ENCODE peak calls at places on chromosomes 13 and 19, in five cellular contexts. One of them, this sample, is unnamed.

GRCh38 chr19:40191836-40192646 is 815 bp downstream of the MAP3K10 start:
- DNase-seq in Caco-2: no peak
- DNase-seq in AG10803: peak
- DNase-seq in breast epithelium: no peak
- DNase-seq in esophagus squamous epithelium: no peak
- DNase-seq in this sample: peak

GRCh38 chr13:45413826-45414312 is 4.3 kb downstream of the SLC25A30 start:
- DNase-seq in Caco-2: no peak
- DNase-seq in AG10803: no peak
- DNase-seq in breast epithelium: no peak
- DNase-seq in esophagus squamous epithelium: no peak
- DNase-seq in this sample: no peak

GRCh38 chr13:97434417-97435296 is 688 bp downstream of the RAP2A start:
- DNase-seq in Caco-2: peak
- DNase-seq in AG10803: no peak
- DNase-seq in breast epithelium: peak
- DNase-seq in esophagus squamous epithelium: peak
- DNase-seq in this sample: peak

GRCh38 chr13:51644649-51645048 is 60.4 kb downstream of the WDFY2 start:
- DNase-seq in Caco-2: no peak
- DNase-seq in AG10803: peak
- DNase-seq in breast epithelium: no peak
- DNase-seq in esophagus squamous epithelium: no peak
- DNase-seq in this sample: no peak

GRCh38 chr19:43474986-43475705 is 9.7 kb upstream of the LYPD3 start:
- DNase-seq in Caco-2: peak
- DNase-seq in AG10803: peak
- DNase-seq in breast epithelium: peak
- DNase-seq in esophagus squamous epithelium: peak
- DNase-seq in this sample: peak

GRCh38 chr13:113724780-113725315 is 34.2 kb upstream of the TMEM255B start:
- DNase-seq in Caco-2: peak
- DNase-seq in AG10803: peak
- DNase-seq in breast epithelium: peak
- DNase-seq in esophagus squamous epithelium: peak
- DNase-seq in this sample: peak

GRCh38 chr13:67229438-67230242 is 496 bp downstream of the PCDH9 start:
- DNase-seq in Caco-2: no peak
- DNase-seq in AG10803: no peak
- DNase-seq in breast epithelium: no peak
- DNase-seq in esophagus squamous epithelium: no peak
- DNase-seq in this sample: no peak

GRCh38 chr19:2847507-2847906 is 6.2 kb downstream of the ZNF555 start:
- DNase-seq in Caco-2: no peak
- DNase-seq in AG10803: no peak
- DNase-seq in breast epithelium: no peak
- DNase-seq in esophagus squamous epithelium: no peak
- DNase-seq in this sample: no peak

GRCh38 chr13:48636550-48636949 is 17.2 kb upstream of the CYSLTR2 start:
- DNase-seq in Caco-2: no peak
- DNase-seq in AG10803: peak
- DNase-seq in breast epithelium: no peak
- DNase-seq in esophagus squamous epithelium: no peak
- DNase-seq in this sample: no peak

GRCh38 chr19:35736913-35737886 is 5.1 kb downstream of the IGFLR1 start:
- DNase-seq in Caco-2: no peak
- DNase-seq in AG10803: no peak
- DNase-seq in breast epithelium: no peak
- DNase-seq in esophagus squamous epithelium: no peak
- DNase-seq in this sample: no peak
- TF ChIP-seq CTCF in Caco-2: no peak
- TF ChIP-seq CTCF in AG10803: no peak
- TF ChIP-seq CTCF in breast epithelium: no peak
- TF ChIP-seq CTCF in esophagus squamous epithelium: peak
- TF ChIP-seq CTCF in this sample: no peak

DNA sequence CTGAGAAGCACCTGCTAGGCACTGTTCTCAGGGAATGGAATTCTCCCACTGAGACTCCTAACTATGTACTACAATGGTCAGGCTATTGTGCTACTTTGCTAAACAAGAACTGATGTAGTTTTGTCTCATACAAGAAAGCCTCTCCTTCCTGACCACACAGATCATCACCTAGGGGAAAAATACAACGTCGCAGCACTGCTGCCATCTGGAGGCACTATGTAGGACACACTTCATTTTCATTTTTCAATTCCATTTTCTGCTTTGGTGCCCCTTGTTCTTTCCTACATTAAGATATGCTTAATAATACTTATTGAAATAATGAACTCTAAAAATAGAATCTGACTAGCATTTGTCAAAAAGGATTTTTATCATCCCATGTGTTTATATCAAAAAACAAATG is 21.1 kb downstream of the PROSER1 start:
- DNase-seq in Caco-2: no peak
- DNase-seq in AG10803: peak
- DNase-seq in breast epithelium: no peak
- DNase-seq in esophagus squamous epithelium: no peak
- DNase-seq in this sample: no peak
- TF ChIP-seq CTCF in Caco-2: peak
- TF ChIP-seq CTCF in AG10803: peak
- TF ChIP-seq CTCF in breast epithelium: no peak
- TF ChIP-seq CTCF in esophagus squamous epithelium: peak
- TF ChIP-seq CTCF in this sample: no peak

GRCh38 chr13:91185294-91185863 is 162.1 kb upstream of the MIR17HG start:
- DNase-seq in Caco-2: no peak
- DNase-seq in AG10803: no peak
- DNase-seq in breast epithelium: no peak
- DNase-seq in esophagus squamous epithelium: no peak
- DNase-seq in this sample: no peak
- TF ChIP-seq CTCF in Caco-2: peak
- TF ChIP-seq CTCF in AG10803: peak
- TF ChIP-seq CTCF in breast epithelium: no peak
- TF ChIP-seq CTCF in esophagus squamous epithelium: peak
- TF ChIP-seq CTCF in this sample: no peak

DNA sequence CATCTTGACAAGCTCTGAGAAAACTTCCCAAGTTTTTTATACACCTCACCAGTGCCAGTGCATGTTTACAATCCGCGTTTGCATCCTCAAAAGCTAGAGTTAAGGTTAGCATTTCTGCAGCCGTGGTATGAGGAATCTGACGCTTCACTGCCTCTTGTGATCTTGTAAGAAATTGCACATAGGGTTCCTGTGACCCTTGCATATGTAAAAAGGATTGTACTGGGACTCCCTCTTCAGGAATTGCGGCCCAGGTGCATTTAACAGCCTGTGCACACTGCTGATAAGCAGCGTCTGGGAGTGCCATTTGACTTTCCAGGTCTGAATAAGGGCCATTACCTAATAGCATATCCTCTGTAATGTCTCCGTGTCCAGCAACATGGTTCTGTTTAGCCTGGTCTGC is 15.3 kb downstream of the FPR3 start:
- DNase-seq in Caco-2: peak
- DNase-seq in AG10803: peak
- DNase-seq in breast epithelium: no peak
- DNase-seq in esophagus squamous epithelium: no peak
- DNase-seq in this sample: no peak
- TF ChIP-seq CTCF in Caco-2: peak
- TF ChIP-seq CTCF in AG10803: peak
- TF ChIP-seq CTCF in breast epithelium: no peak
- TF ChIP-seq CTCF in esophagus squamous epithelium: no peak
- TF ChIP-seq CTCF in this sample: no peak

DNA sequence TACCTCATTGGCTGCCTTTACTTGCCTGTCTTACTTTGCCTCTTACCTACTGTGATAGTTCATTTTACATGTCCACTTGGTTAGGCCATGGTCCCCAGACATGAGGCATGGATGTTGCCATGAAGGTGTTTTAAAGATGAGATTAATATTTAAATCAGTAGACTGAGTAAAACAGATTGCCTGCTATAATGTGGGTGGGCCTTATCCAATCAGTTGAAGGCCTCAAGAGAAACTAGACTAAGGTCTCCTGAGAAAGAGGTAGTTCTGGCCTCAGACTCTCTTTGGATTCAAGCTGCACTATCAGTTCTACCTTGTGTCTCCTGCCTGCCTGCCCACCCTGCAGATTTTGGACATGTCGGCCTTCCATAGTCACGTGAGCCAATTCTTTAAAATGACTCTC is 26.1 kb downstream of the ADGRE3 start:
- DNase-seq in Caco-2: no peak
- DNase-seq in AG10803: no peak
- DNase-seq in breast epithelium: no peak
- DNase-seq in esophagus squamous epithelium: no peak
- DNase-seq in this sample: no peak
- TF ChIP-seq CTCF in Caco-2: no peak
- TF ChIP-seq CTCF in AG10803: no peak
- TF ChIP-seq CTCF in breast epithelium: no peak
- TF ChIP-seq CTCF in esophagus squamous epithelium: no peak
- TF ChIP-seq CTCF in this sample: no peak

GRCh38 chr13:53821632-53822031 is 793.0 kb downstream of the OLFM4 start:
- DNase-seq in Caco-2: no peak
- DNase-seq in AG10803: no peak
- DNase-seq in breast epithelium: no peak
- DNase-seq in esophagus squamous epithelium: no peak
- DNase-seq in this sample: no peak
- TF ChIP-seq CTCF in Caco-2: no peak
- TF ChIP-seq CTCF in AG10803: no peak
- TF ChIP-seq CTCF in breast epithelium: no peak
- TF ChIP-seq CTCF in esophagus squamous epithelium: no peak
- TF ChIP-seq CTCF in this sample: no peak

DNA sequence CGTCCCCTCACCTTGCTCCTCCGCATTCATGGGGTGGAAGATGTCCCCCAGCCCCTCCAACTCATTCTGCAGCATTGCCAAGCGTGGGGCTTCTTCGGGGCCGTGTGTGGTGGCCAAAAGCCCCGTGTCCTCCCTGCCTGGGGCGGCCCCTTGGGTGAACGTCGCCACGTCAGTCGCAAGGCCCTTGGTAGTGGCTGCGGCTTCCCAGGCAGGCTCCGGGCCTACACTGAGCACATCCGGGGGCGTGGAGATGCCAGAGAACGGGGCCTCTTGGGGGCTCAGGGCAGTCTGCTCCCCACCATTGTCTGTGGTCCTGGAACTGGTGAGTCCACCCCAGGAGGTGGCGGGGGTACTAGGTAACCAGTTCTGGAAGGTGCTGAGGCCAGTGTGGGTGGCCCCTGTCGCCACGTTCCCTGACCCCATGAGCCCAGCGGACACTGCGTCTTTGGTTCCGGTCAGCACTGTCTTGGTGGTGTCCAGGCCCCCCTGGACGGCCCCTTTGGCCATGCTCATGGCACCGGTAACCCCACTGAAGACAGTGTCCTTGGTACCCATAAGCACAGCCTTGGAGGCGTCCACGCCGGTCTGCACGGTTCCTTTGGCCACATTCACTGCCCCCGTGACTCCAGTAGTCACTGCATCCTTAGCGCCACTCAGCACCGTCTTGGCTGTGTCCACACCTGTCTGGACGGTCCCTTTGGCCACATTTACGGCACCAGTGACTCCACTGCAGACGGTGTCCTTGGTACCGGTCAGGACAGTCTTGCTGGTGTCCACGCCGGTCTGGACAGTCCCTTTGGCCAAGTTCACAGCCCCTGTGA is 7.6 kb downstream of the PLIN4 start:
- DNase-seq in Caco-2: no peak
- DNase-seq in AG10803: no peak
- DNase-seq in breast epithelium: no peak
- DNase-seq in esophagus squamous epithelium: no peak
- DNase-seq in this sample: no peak
- TF ChIP-seq CTCF in Caco-2: no peak
- TF ChIP-seq CTCF in AG10803: no peak
- TF ChIP-seq CTCF in breast epithelium: no peak
- TF ChIP-seq CTCF in esophagus squamous epithelium: no peak
- TF ChIP-seq CTCF in this sample: no peak

DNA sequence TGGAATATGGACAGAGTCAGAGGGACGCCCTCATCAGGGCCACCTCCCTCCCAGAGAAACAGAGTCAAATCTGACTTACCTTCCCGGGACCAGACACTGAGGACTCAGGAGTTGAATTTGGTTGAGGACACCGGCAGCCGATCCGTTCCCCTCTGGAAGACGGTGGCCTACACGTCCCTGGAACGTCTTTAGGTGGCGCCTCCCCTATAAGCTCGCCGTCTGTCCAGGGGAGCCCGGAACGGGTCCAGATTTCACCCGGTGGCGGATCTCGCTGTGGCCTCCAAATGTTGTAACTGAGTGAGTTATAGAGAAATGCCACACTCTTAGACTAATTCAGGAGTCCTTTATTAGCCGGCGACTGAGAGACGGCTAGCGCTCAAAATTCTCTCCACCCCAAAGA is 9.0 kb downstream of the TNFSF14 start:
- DNase-seq in Caco-2: no peak
- DNase-seq in AG10803: no peak
- DNase-seq in breast epithelium: no peak
- DNase-seq in esophagus squamous epithelium: no peak
- DNase-seq in this sample: no peak
- TF ChIP-seq CTCF in Caco-2: no peak
- TF ChIP-seq CTCF in AG10803: no peak
- TF ChIP-seq CTCF in breast epithelium: no peak
- TF ChIP-seq CTCF in esophagus squamous epithelium: no peak
- TF ChIP-seq CTCF in this sample: no peak

GRCh38 chr19:49799798-49800376 is 13.2 kb downstream of the FUZ start:
- DNase-seq in Caco-2: no peak
- DNase-seq in AG10803: no peak
- DNase-seq in breast epithelium: no peak
- DNase-seq in esophagus squamous epithelium: no peak
- DNase-seq in this sample: no peak
- TF ChIP-seq CTCF in Caco-2: peak
- TF ChIP-seq CTCF in AG10803: no peak
- TF ChIP-seq CTCF in breast epithelium: no peak
- TF ChIP-seq CTCF in esophagus squamous epithelium: peak
- TF ChIP-seq CTCF in this sample: no peak

This sample was measured in activated B cell treated with CpG ODN at 0.5 μM for 24 hours.